ENCODE peak calls at places on chromosome 3, in five cellular contexts. One of them, this sample, is unnamed.
A peak's percentile ranks its signal among the peaks of the same experiment; 100 is the strongest.

GRCh38 chr3:149638401-149639092 is 19.3 kb downstream of the WWTR1 start:
- DNase-seq in HepG2: no peak
- DNase-seq in NT2/D1: no peak
- DNase-seq in H1: no peak
- DNase-seq in GM12878: no peak
- DNase-seq in this sample: no peak

GRCh38 chr3:151560750-151561149 is 99.9 kb upstream of the IGSF10 start:
- DNase-seq in HepG2: no peak
- DNase-seq in NT2/D1: no peak
- DNase-seq in H1: no peak
- DNase-seq in GM12878: no peak
- DNase-seq in this sample: no peak

GRCh38 chr3:194205675-194206133 is 69.8 kb downstream of the HES1 start:
- DNase-seq in HepG2: no peak
- DNase-seq in GM12878: no peak
- DNase-seq in NT2/D1: peak; percentile 47
- DNase-seq in H1: peak; percentile 63
- DNase-seq in this sample: peak; percentile 28

GRCh38 chr3:13174011-13174802 is 101.0 kb upstream of the IQSEC1 start:
- DNase-seq in HepG2: no peak
- DNase-seq in NT2/D1: no peak
- DNase-seq in GM12878: no peak
- DNase-seq in H1: no peak
- DNase-seq in this sample: no peak

GRCh38 chr3:98702166-98702565 is 61.0 kb upstream of the ST3GAL6 start:
- DNase-seq in H1: no peak
- DNase-seq in HepG2: no peak
- DNase-seq in NT2/D1: no peak
- DNase-seq in GM12878: no peak
- DNase-seq in this sample: no peak

GRCh38 chr3:100254168-100254777 is 6.5 kb upstream of the TBC1D23 start:
- DNase-seq in HepG2: peak; percentile 68
- DNase-seq in NT2/D1: peak; percentile 63
- DNase-seq in GM12878: no peak
- DNase-seq in H1: peak; percentile 58
- DNase-seq in this sample: peak; percentile 72

GRCh38 chr3:53091011-53091410 is 39.2 kb downstream of the RFT1 start:
- DNase-seq in HepG2: no peak
- DNase-seq in GM12878: no peak
- DNase-seq in H1: no peak
- DNase-seq in NT2/D1: no peak
- DNase-seq in this sample: no peak

GRCh38 chr3:102361013-102361412 is 73.8 kb upstream of the ZPLD1 start:
- DNase-seq in HepG2: no peak
- DNase-seq in GM12878: no peak
- DNase-seq in NT2/D1: no peak
- DNase-seq in H1: no peak
- DNase-seq in this sample: no peak

GRCh38 chr3:124696011-124696410 is 34.2 kb upstream of the UMPS start:
- DNase-seq in GM12878: no peak
- DNase-seq in HepG2: no peak
- DNase-seq in H1: no peak
- DNase-seq in NT2/D1: no peak
- DNase-seq in this sample: no peak

GRCh38 chr3:196643201-196643749 is 3.8 kb downstream of the NRROS start:
- DNase-seq in GM12878: peak; percentile 98
- DNase-seq in HepG2: no peak
- DNase-seq in H1: no peak
- DNase-seq in NT2/D1: no peak
- DNase-seq in this sample: no peak

GRCh38 chr3:57826952-57827723 is 71.0 kb downstream of the SLMAP start:
- DNase-seq in H1: no peak
- DNase-seq in NT2/D1: no peak
- DNase-seq in HepG2: peak; percentile 94
- DNase-seq in GM12878: no peak
- DNase-seq in this sample: no peak

GRCh38 chr3:114803042-114803695 is 343.9 kb downstream of the ZBTB20 start:
- DNase-seq in NT2/D1: no peak
- DNase-seq in H1: no peak
- DNase-seq in HepG2: no peak
- DNase-seq in GM12878: no peak
- DNase-seq in this sample: no peak

GRCh38 chr3:127680146-127680661 is 7.5 kb downstream of the ABTB1 start:
- DNase-seq in H1: peak; percentile 39
- DNase-seq in GM12878: no peak
- DNase-seq in NT2/D1: no peak
- DNase-seq in HepG2: no peak
- DNase-seq in this sample: no peak

GRCh38 chr3:43161684-43162512 is 56.0 kb upstream of the POMGNT2 start:
- DNase-seq in GM12878: no peak
- DNase-seq in NT2/D1: peak; percentile 54
- DNase-seq in HepG2: peak; percentile 24
- DNase-seq in H1: no peak
- DNase-seq in this sample: no peak

GRCh38 chr3:108091498-108092259 is 848 bp upstream of the CD47 start:
- DNase-seq in H1: peak; percentile 67
- DNase-seq in HepG2: no peak
- DNase-seq in GM12878: no peak
- DNase-seq in NT2/D1: no peak
- DNase-seq in this sample: no peak

GRCh38 chr3:197749315-197749600 is 425 bp upstream of the FYTTD1 start:
- DNase-seq in HepG2: no peak
- DNase-seq in GM12878: no peak
- DNase-seq in H1: no peak
- DNase-seq in NT2/D1: no peak
- DNase-seq in this sample: peak; percentile 50

GRCh38 chr3:8470801-8471200 is 30.8 kb upstream of the LMCD1 start:
- DNase-seq in NT2/D1: no peak
- DNase-seq in H1: no peak
- DNase-seq in HepG2: no peak
- DNase-seq in GM12878: no peak
- DNase-seq in this sample: no peak

GRCh38 chr3:108190346-108190745 is 31.9 kb downstream of the IFT57 start:
- DNase-seq in GM12878: no peak
- DNase-seq in H1: no peak
- DNase-seq in HepG2: no peak
- DNase-seq in NT2/D1: no peak
- DNase-seq in this sample: no peak

GRCh38 chr3:134258761-134259347 is 8.2 kb upstream of the RYK start:
- DNase-seq in HepG2: no peak
- DNase-seq in H1: no peak
- DNase-seq in NT2/D1: no peak
- DNase-seq in GM12878: no peak
- DNase-seq in this sample: no peak

GRCh38 chr3:170437151-170437550 is 18.5 kb downstream of the CLDN11 start:
- DNase-seq in H1: no peak
- DNase-seq in HepG2: no peak
- DNase-seq in GM12878: no peak
- DNase-seq in NT2/D1: no peak
- DNase-seq in this sample: no peak

GRCh38 chr3:108602249-108602934 is 12.9 kb downstream of the DZIP3 start:
- DNase-seq in H1: no peak
- DNase-seq in NT2/D1: no peak
- DNase-seq in HepG2: no peak
- DNase-seq in GM12878: no peak
- DNase-seq in this sample: no peak

GRCh38 chr3:23183731-23184130 is 19.4 kb upstream of the UBE2E2 start:
- DNase-seq in HepG2: peak; percentile 43
- DNase-seq in H1: peak; percentile 54
- DNase-seq in NT2/D1: peak; percentile 69
- DNase-seq in GM12878: no peak
- DNase-seq in this sample: peak; percentile 56

GRCh38 chr3:157081681-157082210 is 78.2 kb downstream of the CCNL1 start:
- DNase-seq in NT2/D1: peak; percentile 87
- DNase-seq in H1: peak; percentile 100
- DNase-seq in GM12878: no peak
- DNase-seq in HepG2: peak; percentile 68
- DNase-seq in this sample: peak; percentile 86

GRCh38 chr3:191499307-191500125 is 38.6 kb downstream of the PYDC2 start:
- DNase-seq in NT2/D1: no peak
- DNase-seq in GM12878: no peak
- DNase-seq in H1: peak; percentile 52
- DNase-seq in HepG2: no peak
- DNase-seq in this sample: peak; percentile 36

GRCh38 chr3:111882194-111882593 is 23.1 kb downstream of the PHLDB2 start:
- DNase-seq in GM12878: no peak
- DNase-seq in H1: no peak
- DNase-seq in NT2/D1: no peak
- DNase-seq in HepG2: no peak
- DNase-seq in this sample: no peak

GRCh38 chr3:111882799-111883198 is 23.7 kb downstream of the PHLDB2 start:
- DNase-seq in H1: no peak
- DNase-seq in GM12878: no peak
- DNase-seq in NT2/D1: no peak
- DNase-seq in HepG2: no peak
- DNase-seq in this sample: no peak

GRCh38 chr3:111881480-111881879 is 22.4 kb downstream of the PHLDB2 start:
- DNase-seq in HepG2: no peak
- DNase-seq in NT2/D1: no peak
- DNase-seq in GM12878: no peak
- DNase-seq in H1: no peak
- DNase-seq in this sample: no peak

GRCh38 chr3:111885578-111885977 is 26.5 kb downstream of the PHLDB2 start:
- DNase-seq in HepG2: no peak
- DNase-seq in GM12878: no peak
- DNase-seq in H1: no peak
- DNase-seq in NT2/D1: no peak
- DNase-seq in this sample: no peak

GRCh38 chr3:111884411-111885018 is 25.4 kb downstream of the PHLDB2 start:
- DNase-seq in NT2/D1: no peak
- DNase-seq in HepG2: no peak
- DNase-seq in H1: no peak
- DNase-seq in GM12878: no peak
- DNase-seq in this sample: no peak
- TF ChIP-seq SUZ12 in NT2/D1: no peak
- TF ChIP-seq SUZ12 in HepG2: no peak
- TF ChIP-seq SUZ12 in H1: no peak
- TF ChIP-seq SUZ12 in GM12878: no peak
- TF ChIP-seq SUZ12 in this sample: no peak

GRCh38 chr3:21803604-21804003 is 52.6 kb upstream of the ZNF385D start:
- DNase-seq in NT2/D1: no peak
- DNase-seq in H1: no peak
- DNase-seq in GM12878: no peak
- DNase-seq in HepG2: no peak
- DNase-seq in this sample: no peak
- TF ChIP-seq SUZ12 in NT2/D1: no peak
- TF ChIP-seq SUZ12 in H1: no peak
- TF ChIP-seq SUZ12 in GM12878: no peak
- TF ChIP-seq SUZ12 in HepG2: no peak
- TF ChIP-seq SUZ12 in this sample: no peak

DNA sequence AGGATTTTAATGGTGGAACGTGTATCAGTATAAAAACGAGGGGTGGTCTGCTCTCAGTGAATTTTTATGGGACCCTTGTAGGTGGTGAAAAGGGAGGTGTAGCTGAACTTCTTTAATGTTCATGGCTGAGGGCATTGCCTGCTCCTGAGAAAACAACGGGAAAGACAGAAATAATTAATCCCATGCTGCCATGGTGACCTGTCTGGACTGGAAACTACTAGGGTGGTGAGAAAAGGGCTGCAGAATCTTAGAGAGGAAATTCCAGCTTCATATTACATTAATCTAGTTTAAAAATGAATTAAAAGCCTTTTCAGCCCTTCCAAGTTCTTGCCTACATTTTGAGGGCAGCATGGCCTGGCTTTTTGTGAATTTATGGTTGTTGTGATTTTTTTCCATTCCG is 47.7 kb downstream of the ZBTB38 start:
- DNase-seq in HepG2: no peak
- DNase-seq in GM12878: no peak
- DNase-seq in H1: no peak
- DNase-seq in NT2/D1: no peak
- DNase-seq in this sample: no peak
- TF ChIP-seq SUZ12 in HepG2: no peak
- TF ChIP-seq SUZ12 in GM12878: no peak
- TF ChIP-seq SUZ12 in H1: no peak
- TF ChIP-seq SUZ12 in NT2/D1: no peak
- TF ChIP-seq SUZ12 in this sample: no peak

GRCh38 chr3:36380171-36381031 is at the start of gene STAC:
- DNase-seq in H1: peak; percentile 80
- DNase-seq in GM12878: no peak
- DNase-seq in HepG2: no peak
- DNase-seq in NT2/D1: no peak
- DNase-seq in this sample: peak; percentile 34

DNA sequence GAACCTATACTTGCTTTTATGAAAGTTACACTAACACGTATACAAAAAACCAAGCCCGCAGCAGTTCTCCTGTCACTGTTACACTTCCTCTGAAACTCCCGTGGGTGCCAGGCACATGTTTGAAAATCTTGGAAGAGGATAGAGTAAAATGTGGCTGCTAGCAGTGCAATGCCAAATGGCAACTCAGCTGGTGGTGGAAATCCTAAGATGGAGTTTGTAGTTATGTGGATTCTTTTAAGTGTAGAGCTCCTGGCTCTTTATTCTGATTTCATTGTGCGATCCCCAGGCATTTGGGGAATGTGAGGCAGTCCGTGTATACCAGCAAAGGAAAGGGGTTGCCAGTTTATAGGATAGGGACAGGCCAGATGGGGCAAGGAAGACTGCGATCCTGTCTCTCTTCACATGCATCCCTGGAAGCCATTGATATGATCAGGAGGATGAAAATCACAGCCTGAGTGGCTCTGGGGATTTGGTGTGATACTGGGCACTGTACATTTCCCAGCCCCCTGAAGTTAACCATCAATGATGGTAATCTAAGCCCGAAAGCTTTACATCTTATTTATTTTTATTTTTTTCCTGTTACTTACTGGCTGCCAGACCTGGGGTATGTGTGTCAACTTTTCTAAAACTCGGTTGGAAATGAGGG is 1.1 kb downstream of the STAC start:
- DNase-seq in NT2/D1: no peak
- DNase-seq in HepG2: no peak
- DNase-seq in GM12878: no peak
- DNase-seq in H1: no peak
- DNase-seq in this sample: no peak
- TF ChIP-seq SUZ12 in NT2/D1: no peak
- TF ChIP-seq SUZ12 in HepG2: no peak
- TF ChIP-seq SUZ12 in GM12878: no peak
- TF ChIP-seq SUZ12 in H1: no peak
- TF ChIP-seq SUZ12 in this sample: no peak

GRCh38 chr3:68699541-68699940 is 232.8 kb downstream of the TAFA4 start:
- DNase-seq in GM12878: no peak
- DNase-seq in NT2/D1: no peak
- DNase-seq in H1: no peak
- DNase-seq in HepG2: no peak
- DNase-seq in this sample: no peak
- TF ChIP-seq SUZ12 in GM12878: no peak
- TF ChIP-seq SUZ12 in NT2/D1: no peak
- TF ChIP-seq SUZ12 in H1: no peak
- TF ChIP-seq SUZ12 in HepG2: no peak
- TF ChIP-seq SUZ12 in this sample: no peak